ENCODE peak calls at places on chromosome 22, in five cellular contexts. B is A549, U is suprapubic skin, F is transverse colon, T is adrenal gland. H is an unnamed sample.
A peak's percentile ranks its signal among the peaks of the same experiment; 100 is the strongest.

GRCh38 chr22:47125603-47126002 is 363.2 kb downstream of the TBC1D22A start:
- DNase-seq in U (no peak), F (no peak), B (peak; percentile 27), T (no peak), H (no peak)

GRCh38 chr22:46010951-46011626 is 34.1 kb upstream of the WNT7B start:
- DNase-seq in B (no peak), T (peak; percentile 7), F (no peak), U (peak; percentile 78), H (peak; percentile 14)

GRCh38 chr22:44026630-44027511 is 2.8 kb downstream of the PARVB start:
- DNase-seq in F (peak; percentile 87), U (peak; percentile 90), T (peak; percentile 68), B (no peak), H (peak; percentile 74)

GRCh38 chr22:30270841-30271240 is 4.2 kb upstream of the OSM start:
- DNase-seq in U (no peak), F (peak; percentile 57), B (no peak), T (peak; percentile 68), H (peak; percentile 41)

GRCh38 chr22:27686534-27686933 is 115.0 kb downstream of the MN1 start:
- DNase-seq in T (peak; percentile 96), F (peak; percentile 34), U (no peak), B (peak; percentile 85), H (peak; percentile 86)

GRCh38 chr22:50129121-50129734 is 39.4 kb downstream of the MOV10L1 start:
- DNase-seq in U (peak; percentile 26), T (no peak), B (no peak), F (no peak), H (no peak)

GRCh38 chr22:17738386-17739128 is 35.7 kb downstream of the BID start:
- DNase-seq in T (no peak), F (no peak), U (no peak), B (no peak), H (no peak)

GRCh38 chr22:17368727-17369552 is at the start of gene CECR2:
- DNase-seq in U (peak; percentile 74), F (peak; percentile 21), B (peak; percentile 21), T (peak; percentile 16), H (peak; percentile 78)

GRCh38 chr22:17217179-17217578 is 2.1 kb downstream of the ADA2 start:
- DNase-seq in F (no peak), U (no peak), T (no peak), B (no peak), H (no peak)

GRCh38 chr22:27107824-27108223 is 450.4 kb downstream of the MIAT start:
- DNase-seq in F (peak; percentile 45), B (peak; percentile 91), T (peak; percentile 92), U (no peak), H (peak; percentile 14)

GRCh38 chr22:45242778-45243191 is 2.1 kb upstream of the KIAA0930 start:
- DNase-seq in B (peak; percentile 47), T (no peak), U (no peak), F (peak; percentile 56), H (no peak)

GRCh38 chr22:44202261-44202789 is 21.6 kb downstream of the PARVG start:
- DNase-seq in F (no peak), B (no peak), T (no peak), U (no peak), H (no peak)

GRCh38 chr22:50436134-50436830 is 38.6 kb downstream of the SBF1 start:
- DNase-seq in T (no peak), U (peak; percentile 72), B (no peak), F (no peak), H (no peak)

GRCh38 chr22:26452236-26453016 is 23.4 kb downstream of the ASPHD2 start:
- DNase-seq in T (no peak), B (no peak), F (no peak), U (no peak), H (no peak)

GRCh38 chr22:35721954-35722353 is 4.3 kb downstream of the APOL5 start:
- DNase-seq in B (no peak), U (no peak), F (no peak), T (no peak), H (no peak)

GRCh38 chr22:43883012-43883661 is 8.7 kb downstream of the PNPLA5 start:
- DNase-seq in F (peak; percentile 36), B (peak; percentile 77), U (no peak), T (peak; percentile 31), H (peak; percentile 3)

GRCh38 chr22:33723915-33724314 is 196.4 kb downstream of the LARGE1 start:
- DNase-seq in B (no peak), T (no peak), U (no peak), F (no peak), H (no peak)

GRCh38 chr22:46846154-46846831 is 83.8 kb downstream of the TBC1D22A start:
- DNase-seq in U (peak; percentile 63), B (no peak), F (no peak), T (no peak), H (no peak)

GRCh38 chr22:35023692-35024363 is 42.1 kb upstream of the ISX start:
- DNase-seq in U (peak; percentile 79), T (peak; percentile 61), F (peak; percentile 78), B (peak; percentile 48), H (no peak)

GRCh38 chr22:27480487-27480886 is 321.1 kb downstream of the MN1 start:
- DNase-seq in T (no peak), F (no peak), U (no peak), B (no peak), H (no peak)

GRCh38 chr22:32555546-32555945 is 80.9 kb downstream of the FBXO7 start:
- DNase-seq in B (no peak), F (no peak), T (no peak), U (no peak), H (no peak)

GRCh38 chr22:45867118-45867905 is 109.7 kb downstream of the WNT7B start:
- DNase-seq in T (no peak), U (no peak), B (no peak), F (no peak), H (no peak)

GRCh38 chr22:45488764-45489370 is 13.8 kb upstream of the FBLN1 start:
- DNase-seq in T (no peak), B (no peak), U (no peak), F (no peak), H (no peak)

GRCh38 chr22:47374901-47375575 is 612.6 kb downstream of the TBC1D22A start:
- DNase-seq in T (no peak), F (no peak), B (no peak), U (no peak), H (no peak)

GRCh38 chr22:28742562-28742962 is 723 bp downstream of the HSCB start:
- DNase-seq in T (no peak), F (no peak), B (no peak), U (no peak), H (no peak)

GRCh38 chr22:28736296-28737155 is 5.1 kb downstream of the CHEK2 start:
- DNase-seq in T (no peak), B (no peak), U (no peak), F (no peak), H (no peak)

GRCh38 chr22:28741200-28741757 is 341 bp downstream of the CHEK2 start:
- DNase-seq in B (no peak), U (no peak), F (no peak), T (no peak), H (no peak)

GRCh38 chr22:28743852-28744251 is 2.0 kb downstream of the HSCB start:
- DNase-seq in F (no peak), B (no peak), T (no peak), U (no peak), H (no peak)

GRCh38 chr22:28741758-28742561 is at the start of the genes CHEK2 and HSCB:
- DNase-seq in U (peak; percentile 99), B (peak; percentile 97), T (peak; percentile 99), F (peak; percentile 98), H (peak; percentile 98)
- TF ChIP-seq POLR2A in U (peak; percentile 56), B (peak; percentile 50), T (peak; percentile 76), F (peak; percentile 88), H (peak; percentile 75)

DNA sequence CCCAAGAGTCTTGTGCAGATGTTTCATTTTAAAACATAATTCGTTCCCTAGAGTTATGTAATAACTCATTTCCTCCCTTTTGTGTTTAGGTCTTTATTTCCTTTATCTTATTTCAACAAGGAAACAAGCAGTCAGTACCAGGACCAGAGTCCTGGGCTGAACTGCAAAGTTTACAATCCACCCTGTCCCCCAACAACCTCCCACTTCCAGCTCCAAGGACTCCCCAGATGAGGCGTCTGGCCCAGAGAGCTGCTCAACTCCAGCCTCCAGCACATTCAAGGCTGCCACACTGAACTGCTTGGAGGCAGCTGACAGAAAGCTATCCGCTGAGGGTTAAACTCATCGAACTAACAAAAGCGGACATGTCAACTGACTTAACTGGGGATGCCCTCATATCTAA is 4.5 kb downstream of the POLDIP3 start:
- DNase-seq in F (no peak), U (no peak), T (no peak), B (no peak), H (no peak)
- H3K27ac ChIP-seq in F (peak overlapping the region; percentile 0), U (peak overlapping the region; percentile 50), T (peak overlapping the region; percentile 61), B (no peak overlapping the region), H (peak overlapping the region; percentile 13)

GRCh38 chr22:40950888-40951794 is at the start of gene RBX1:
- DNase-seq in B (peak; percentile 96), F (peak; percentile 99), T (peak; percentile 99), U (peak; percentile 100), H (peak; percentile 98)
- TF ChIP-seq POLR2A in B (peak; percentile 56), F (peak; percentile 94), T (peak; percentile 78), U (peak; percentile 74), H (peak; percentile 77)

GRCh38 chr22:19824197-19825015 is 30.3 kb downstream of the GNB1L start:
- DNase-seq in U (peak; percentile 75), F (no peak), T (no peak), B (no peak), H (no peak)
- H3K27ac ChIP-seq in U (peak overlapping the region; percentile 7), F (no peak overlapping the region), T (no peak overlapping the region), B (no peak overlapping the region), H (no peak overlapping the region)

DNA sequence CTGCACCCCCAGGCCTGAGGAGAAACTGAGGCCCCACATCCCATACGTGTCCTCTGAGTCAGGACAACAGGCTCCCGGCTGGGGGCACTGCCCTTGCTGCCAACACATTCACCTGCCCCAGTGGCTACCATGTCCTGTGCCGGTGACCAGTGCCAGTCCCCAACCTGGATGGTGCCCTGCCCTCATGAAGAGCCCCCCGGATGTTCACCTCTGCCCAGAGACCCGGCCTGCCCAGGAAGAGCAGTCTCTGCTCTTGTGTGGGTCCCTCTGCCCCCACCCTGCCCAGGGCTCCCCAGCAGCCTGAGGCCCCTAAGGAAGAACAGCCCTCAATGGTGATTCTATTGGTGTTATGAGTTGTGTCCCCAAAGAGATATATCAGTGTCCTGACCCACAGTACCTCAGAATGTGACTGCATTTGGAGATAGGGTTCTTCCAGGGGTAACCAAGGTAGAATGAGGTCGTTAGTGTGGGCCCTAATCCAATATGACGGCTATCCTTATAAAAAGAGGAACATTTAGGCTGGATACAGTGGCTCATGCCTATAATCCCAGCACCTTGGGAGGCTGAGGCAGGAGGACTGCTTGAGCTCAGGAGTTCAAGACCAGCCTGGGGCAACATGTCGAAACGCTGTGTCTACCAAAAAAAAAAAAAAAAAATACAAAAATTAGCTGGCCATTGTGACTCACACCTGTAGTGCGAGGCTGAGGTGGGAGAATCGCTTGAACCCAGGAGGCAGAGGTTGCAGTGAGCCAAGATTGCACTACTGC is 13.2 kb upstream of the DGCR8 start:
- DNase-seq in F (no peak), U (no peak), B (no peak), T (no peak), H (no peak)
- TF ChIP-seq POLR2A in F (no peak), U (no peak), B (no peak), T (no peak), H (no peak)

DNA sequence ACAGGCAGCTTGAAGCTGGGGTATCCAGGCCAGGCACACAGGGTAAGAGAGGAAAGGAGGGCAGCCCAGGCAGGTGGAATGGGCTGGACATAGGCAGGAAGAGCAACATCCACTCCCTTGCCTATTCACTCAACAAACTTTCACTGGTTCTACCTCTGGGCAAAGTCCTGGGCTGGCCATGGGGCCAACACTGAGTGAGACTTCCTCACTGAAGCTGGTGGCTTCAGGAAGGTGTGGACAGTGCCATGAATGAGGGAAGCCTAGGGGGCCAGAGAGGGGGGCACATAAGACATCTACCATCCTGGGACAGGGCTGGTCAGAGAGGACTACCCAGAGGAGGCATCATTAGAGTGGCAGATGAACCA is 44.9 kb upstream of the TCF20 start:
- DNase-seq in B (no peak), F (peak; percentile 65), U (no peak), T (no peak), H (no peak)
- H3K27ac ChIP-seq in B (no peak overlapping the region), F (peak overlapping the region; percentile 82), U (no peak overlapping the region), T (no peak overlapping the region), H (no peak overlapping the region)